ENCODE peak calls at places on chromosomes 13 and 19, in six cellular contexts. Q, J, I, D, Z and R are unnamed samples.

GRCh38 chr13:113860579-113861432 is 3.1 kb downstream of the GAS6 start:
- DNase-seq in Q (no peak), J (no peak), I (no peak), D (no peak), Z (no peak), R (no peak)

GRCh38 chr13:76936736-76937135 is 11.6 kb upstream of the ACOD1 start:
- DNase-seq in Q (no peak), J (no peak), I (no peak), D (no peak), Z (peak; percentile 48), R (no peak)

GRCh38 chr13:77310161-77310560 is 16.7 kb downstream of the MYCBP2 start:
- DNase-seq in Q (no peak), J (no peak), I (no peak), D (no peak), Z (no peak), R (no peak)

GRCh38 chr19:19110410-19111137 is 27.7 kb downstream of the TMEM161A start:
- DNase-seq in Q (no peak), J (peak; percentile 19), I (no peak), D (no peak), Z (no peak), R (no peak)

GRCh38 chr19:28694812-28695211 is 518.1 kb downstream of the UQCRFS1 start:
- DNase-seq in Q (no peak), J (no peak), I (peak; percentile 75), D (no peak), Z (no peak), R (no peak)

GRCh38 chr19:35392742-35393350 is 22.0 kb downstream of the GPR42 start:
- DNase-seq in Q (no peak), J (no peak), I (no peak), D (no peak), Z (no peak), R (no peak)

GRCh38 chr13:106561551-106562170 is 6.3 kb downstream of the ARGLU1 start:
- DNase-seq in Q (no peak), J (no peak), I (no peak), D (no peak), Z (peak; percentile 38), R (peak; percentile 25)

GRCh38 chr19:27911122-27911898 is 1301.6 kb downstream of the UQCRFS1 start:
- DNase-seq in Q (no peak), J (no peak), I (no peak), D (no peak), Z (no peak), R (no peak)

GRCh38 chr13:51222510-51223283 is 499 bp downstream of the FAM124A start:
- DNase-seq in Q (no peak), J (no peak), I (no peak), D (no peak), Z (no peak), R (no peak)